ENCODE peak calls at places on chromosomes 1 and 21, in ten cellular contexts. Q is stomach, L is prostate gland, T is GM23338, S is HCT116, A is sigmoid colon, H is SK-N-SH, U is K562, Z is breast epithelium, P is HepG2. F is an unnamed sample. For H3K4me1, the result is how much of the 10 kb centered on the place peaks cover.

GRCh38 chr1:224565186-224565585 is 50.9 kb upstream of the CNIH3 start:
- DNase-seq in T (no peak), L (no peak), Q (no peak), U (no peak), H (no peak), Z (no peak), P (peak), A (no peak), S (peak), F (no peak)

GRCh38 chr1:199403421-199404116 is 623.9 kb upstream of the NR5A2 start:
- DNase-seq in H (no peak), P (no peak), S (no peak), T (peak), Z (no peak), U (no peak), Q (no peak), L (no peak), A (no peak), F (no peak)

GRCh38 chr1:160639652-160640051 is 7.2 kb downstream of the SLAMF1 start:
- DNase-seq in H (no peak), Z (no peak), L (no peak), U (no peak), P (no peak), S (no peak), A (no peak), T (no peak), Q (peak), F (peak)

GRCh38 chr1:2303781-2304180 is 75.7 kb downstream of the SKI start:
- DNase-seq in L (no peak), P (no peak), S (no peak), H (no peak), U (no peak), T (no peak), Z (no peak), A (no peak), Q (no peak), F (no peak)

GRCh38 chr1:31648190-31648589 is 3.5 kb upstream of the PEF1 start:
- DNase-seq in A (no peak), P (peak), H (no peak), Q (no peak), U (no peak), S (no peak), T (no peak), L (no peak), Z (no peak), F (no peak)

GRCh38 chr1:175984057-175984812 is 222.9 kb downstream of the COP1 start:
- DNase-seq in H (no peak), Q (no peak), A (no peak), U (no peak), P (no peak), T (no peak), L (no peak), S (no peak), Z (no peak), F (no peak)

GRCh38 chr1:47656719-47657685 is 219.2 kb downstream of the FOXD2 start:
- DNase-seq in Z (no peak), H (no peak), S (no peak), T (no peak), P (no peak), Q (peak), L (no peak), U (no peak), A (peak), F (no peak)

GRCh38 chr1:164440222-164440621 is 118.8 kb upstream of the PBX1 start:
- DNase-seq in T (peak), H (peak), S (no peak), L (no peak), A (peak), U (no peak), Q (no peak), P (no peak), Z (no peak), F (no peak)

GRCh38 chr1:176073524-176074157 is 133.4 kb downstream of the COP1 start:
- DNase-seq in Q (no peak), L (peak), Z (no peak), P (peak), A (no peak), H (peak), U (peak), S (peak), T (peak), F (no peak)

GRCh38 chr1:234632225-234632624 is 22.2 kb upstream of the IRF2BP2 start:
- DNase-seq in Z (no peak), Q (no peak), P (no peak), U (no peak), T (no peak), S (no peak), H (no peak), L (no peak), A (no peak), F (no peak)

GRCh38 chr1:12159826-12160225 is 7.0 kb upstream of the TNFRSF1B start:
- DNase-seq in U (no peak), Z (no peak), Q (no peak), T (no peak), A (no peak), P (no peak), S (peak), H (no peak), L (no peak), F (no peak)

GRCh38 chr1:227938911-227939790 is 8.6 kb downstream of the WNT9A start:
- DNase-seq in U (no peak), T (no peak), H (no peak), Z (peak), Q (peak), S (no peak), P (no peak), A (peak), L (no peak), F (peak)

GRCh38 chr1:147167361-147167760 is 4.9 kb downstream of the PRKAB2 start:
- DNase-seq in L (no peak), Z (no peak), T (no peak), H (no peak), U (no peak), P (peak), A (no peak), S (peak), Q (no peak), F (no peak)

GRCh38 chr1:229874609-229875008 is 192.4 kb upstream of the GALNT2 start:
- DNase-seq in A (no peak), U (no peak), Z (no peak), L (no peak), P (no peak), H (no peak), S (no peak), T (no peak), Q (no peak), F (no peak)

GRCh38 chr1:2314803-2315710 is 76.3 kb downstream of the MORN1 start:
- DNase-seq in U (peak), T (peak), H (peak), S (no peak), L (no peak), A (peak), Z (no peak), Q (peak), P (peak), F (peak)

GRCh38 chr1:224727851-224728250 is 111.7 kb downstream of the CNIH3 start:
- DNase-seq in L (no peak), A (no peak), P (no peak), H (no peak), U (no peak), S (no peak), Z (no peak), Q (no peak), T (no peak), F (no peak)

GRCh38 chr1:30600706-30601105 is 122.7 kb downstream of the MATN1 start:
- DNase-seq in S (no peak), U (no peak), P (no peak), Q (no peak), L (no peak), A (no peak), T (no peak), H (no peak), Z (no peak), F (no peak)

GRCh38 chr1:28193701-28194161 is 17.2 kb upstream of the PTAFR start:
- DNase-seq in L (no peak), U (no peak), T (peak), P (peak), Z (no peak), S (no peak), Q (no peak), A (no peak), H (no peak), F (no peak)

GRCh38 chr1:180881806-180882509 is 30.7 kb upstream of the KIAA1614 start:
- DNase-seq in T (peak), L (no peak), U (peak), Q (no peak), Z (no peak), A (no peak), S (peak), H (peak), P (peak), F (no peak)

GRCh38 chr1:212962509-212962908 is 12.2 kb downstream of the VASH2 start:
- DNase-seq in L (no peak), Z (no peak), T (no peak), S (no peak), Q (no peak), U (no peak), P (no peak), H (no peak), A (no peak), F (no peak)

GRCh38 chr1:62905309-62905708 is 121.4 kb downstream of the ATG4C start:
- DNase-seq in T (no peak), P (no peak), A (no peak), S (no peak), H (no peak), Z (no peak), Q (no peak), U (no peak), L (no peak), F (no peak)

GRCh38 chr1:74010206-74010605 is 187.8 kb downstream of the LRRIQ3 start:
- DNase-seq in T (peak), U (no peak), Z (no peak), A (no peak), L (no peak), P (peak), H (no peak), S (no peak), Q (no peak), F (no peak)

GRCh38 chr21:33247596-33247995 is 17.9 kb downstream of the IFNAR2 start:
- DNase-seq in Q (no peak), L (no peak), H (no peak), S (no peak), A (no peak), Z (no peak), U (no peak), P (no peak), T (no peak), F (no peak)

GRCh38 chr1:30955448-30956015 is 47.0 kb upstream of the SDC3 start:
- DNase-seq in T (no peak), S (no peak), P (no peak), Q (no peak), A (no peak), L (no peak), U (no peak), H (no peak), Z (no peak), F (no peak)

GRCh38 chr1:77447669-77448068 is 165.8 kb downstream of the AK5 start:
- DNase-seq in Z (no peak), A (no peak), P (peak), T (no peak), L (no peak), Q (no peak), U (no peak), H (no peak), S (no peak), F (no peak)

GRCh38 chr1:185396126-185396525 is 79.1 kb upstream of the IVNS1ABP start:
- DNase-seq in U (no peak), Q (no peak), T (no peak), L (no peak), Z (no peak), S (no peak), H (no peak), P (no peak), A (no peak), F (no peak)

GRCh38 chr1:20462397-20462796 is 23.6 kb downstream of the CAMK2N1 start:
- DNase-seq in A (no peak), H (no peak), Q (no peak), Z (no peak), T (no peak), U (no peak), L (no peak), P (no peak), S (no peak), F (no peak)

GRCh38 chr1:145962157-145963102 is 1.9 kb downstream of the ANKRD34A start:
- DNase-seq in P (no peak), Z (no peak), Q (no peak), H (peak), A (peak), S (no peak), U (peak), T (peak), L (peak), F (peak)

GRCh38 chr1:116775116-116775752 is 21.0 kb downstream of the CD2 start:
- DNase-seq in Q (no peak), A (no peak), P (no peak), H (no peak), S (no peak), U (no peak), T (no peak), Z (no peak), L (no peak), F (no peak)

GRCh38 chr21:40829308-40829707 is 17.6 kb downstream of the DSCAM start:
- DNase-seq in H (no peak), P (no peak), Q (no peak), S (no peak), T (no peak), Z (no peak), U (no peak), A (no peak), L (no peak), F (no peak)

GRCh38 chr1:159054427-159054826 is 22.1 kb downstream of the AIM2 start:
- DNase-seq in Z (no peak), A (no peak), U (no peak), S (no peak), Q (no peak), P (no peak), H (no peak), L (no peak), T (no peak), F (no peak)

GRCh38 chr1:19312782-19313635 is 883 bp downstream of the SLC66A1 start:
- DNase-seq in H (no peak), Z (no peak), Q (no peak), L (no peak), S (no peak), P (no peak), T (no peak), A (peak), U (no peak), F (no peak)

GRCh38 chr1:201944002-201944401 is 2.3 kb downstream of the LMOD1 start:
- DNase-seq in Q (no peak), U (no peak), P (no peak), L (no peak), H (no peak), A (no peak), T (no peak), Z (no peak), S (no peak), F (no peak)

GRCh38 chr1:201942129-201942495 is 4.2 kb downstream of the LMOD1 start:
- DNase-seq in A (no peak), S (no peak), U (no peak), Q (no peak), T (no peak), P (no peak), Z (no peak), L (no peak), H (no peak), F (no peak)

GRCh38 chr1:201939271-201939973 is 6.9 kb downstream of the LMOD1 start:
- DNase-seq in Q (no peak), T (no peak), Z (no peak), L (no peak), A (no peak), H (no peak), S (no peak), U (peak), P (no peak), F (no peak)

GRCh38 chr1:201938440-201939005 is 7.8 kb downstream of the LMOD1 start:
- DNase-seq in L (no peak), U (no peak), A (no peak), T (no peak), Q (no peak), P (no peak), H (no peak), Z (no peak), S (no peak), F (no peak)

GRCh38 chr1:201941420-201942128 is 4.8 kb downstream of the LMOD1 start:
- DNase-seq in U (peak), Q (no peak), L (no peak), P (peak), S (no peak), H (no peak), Z (no peak), T (peak), A (no peak), F (no peak)
- H3K4me3 ChIP-seq in U (peak), Q (peak), L (no peak), P (peak), S (no peak), H (no peak), Z (peak), T (peak), A (peak), F (peak)

GRCh38 chr1:8182034-8182761 is 135.7 kb upstream of the SLC45A1 start:
- DNase-seq in U (no peak), A (no peak), S (peak), T (no peak), Q (peak), H (no peak), Z (no peak), P (peak), L (peak), F (peak)
- TF ChIP-seq POLR2AphosphoS5 in U (no peak), A (no peak), S (peak), T (no peak), Q (no peak), H (no peak), Z (no peak), P (no peak), L (peak), F (no peak)

DNA sequence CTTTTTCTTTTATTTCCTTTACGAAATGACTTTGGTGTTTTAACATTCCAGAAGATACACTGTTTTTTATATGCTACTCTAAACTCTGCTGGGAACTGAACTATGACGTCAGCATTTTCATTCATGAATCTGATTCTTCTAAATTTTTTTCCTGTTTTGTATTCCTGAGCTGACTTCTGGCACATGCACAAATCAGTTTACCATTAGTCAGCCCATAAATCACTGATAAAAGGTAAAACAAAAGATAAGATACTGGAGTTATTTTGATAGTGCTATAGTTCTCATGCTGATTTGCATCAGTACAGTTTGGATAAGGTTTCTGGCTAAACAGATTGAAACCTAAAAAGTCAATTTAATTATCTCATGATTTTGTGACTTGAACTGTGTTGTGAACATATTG is 10.4 kb downstream of the CAMTA1 start:
- DNase-seq in P (no peak), L (no peak), S (no peak), Q (no peak), H (no peak), T (no peak), A (no peak), U (no peak), Z (no peak), F (no peak)
- H3K4me1 ChIP-seq in P (under half), L (under half), S (under half), Q (half or more), H (under half), T (under half), A (under half), U (under half), Z (under half), F (under half)

GRCh38 chr1:220891221-220892085 is 12.2 kb downstream of the HLX start:
- DNase-seq in L (no peak), S (no peak), A (no peak), T (peak), H (no peak), U (no peak), Q (no peak), Z (no peak), P (no peak), F (no peak)
- H3K4me3 ChIP-seq in L (no peak), S (no peak), A (no peak), T (peak), H (no peak), U (no peak), Q (no peak), Z (no peak), P (no peak), F (no peak)

GRCh38 chr21:37582613-37583012 is 216.0 kb downstream of the DYRK1A start:
- DNase-seq in L (peak), T (peak), A (no peak), P (peak), H (peak), U (peak), Q (no peak), Z (no peak), S (peak), F (no peak)

GRCh38 chr21:37575536-37576083 is 209.0 kb downstream of the DYRK1A start:
- DNase-seq in S (no peak), A (peak), Z (no peak), H (no peak), T (no peak), U (no peak), L (no peak), Q (no peak), P (no peak), F (no peak)

GRCh38 chr21:37578471-37579126 is 212.0 kb downstream of the DYRK1A start:
- DNase-seq in H (no peak), A (no peak), L (no peak), P (no peak), T (no peak), S (no peak), U (no peak), Q (no peak), Z (no peak), F (no peak)

GRCh38 chr21:37579356-37579755 is 212.8 kb downstream of the DYRK1A start:
- DNase-seq in Z (no peak), S (no peak), A (no peak), L (no peak), Q (no peak), T (no peak), P (no peak), H (no peak), U (no peak), F (no peak)

GRCh38 chr21:37580690-37581089 is 214.1 kb downstream of the DYRK1A start:
- DNase-seq in L (no peak), S (no peak), Z (no peak), H (no peak), P (no peak), Q (no peak), T (no peak), A (no peak), U (no peak), F (no peak)
- TF ChIP-seq POLR2AphosphoS5 in L (no peak), S (no peak), Z (no peak), H (no peak), P (no peak), Q (no peak), T (no peak), A (no peak), U (no peak), F (no peak)

GRCh38 chr21:41843584-41843983 is 35.6 kb downstream of the PRDM15 start:
- DNase-seq in H (no peak), Q (no peak), Z (no peak), P (no peak), U (no peak), S (no peak), A (peak), T (no peak), L (no peak), F (no peak)

GRCh38 chr21:41839387-41840000 is 39.6 kb downstream of the PRDM15 start:
- DNase-seq in Z (no peak), H (no peak), Q (no peak), U (no peak), A (peak), L (no peak), T (no peak), S (no peak), P (no peak), F (no peak)

GRCh38 chr21:41836166-41837015 is 42.8 kb downstream of the PRDM15 start:
- DNase-seq in H (no peak), Q (no peak), Z (no peak), L (no peak), S (no peak), U (no peak), P (no peak), T (no peak), A (no peak), F (no peak)

GRCh38 chr21:41837756-41838297 is 41.3 kb downstream of the PRDM15 start:
- DNase-seq in Z (no peak), L (no peak), T (no peak), S (no peak), H (no peak), U (no peak), P (no peak), A (no peak), Q (no peak), F (no peak)

GRCh38 chr21:41840880-41841279 is 38.3 kb downstream of the PRDM15 start:
- DNase-seq in T (no peak), Q (no peak), H (no peak), A (no peak), U (no peak), S (no peak), P (no peak), Z (no peak), L (no peak), F (no peak)
- H3K4me1 ChIP-seq in T (under half), Q (under half), H (under half), A (under half), U (under half), S (under half), P (under half), Z (under half), L (under half), F (under half)

GRCh38 chr1:36586146-36586545 is 103.4 kb upstream of the CSF3R start:
- DNase-seq in Z (no peak), U (peak), P (no peak), Q (no peak), L (no peak), H (no peak), T (no peak), A (no peak), S (no peak), F (no peak)

GRCh38 chr1:36589006-36589405 is 106.3 kb upstream of the CSF3R start:
- DNase-seq in A (no peak), Q (no peak), H (no peak), T (no peak), U (no peak), Z (no peak), L (no peak), P (no peak), S (no peak), F (no peak)

GRCh38 chr1:36595921-36596320 is 113.2 kb upstream of the CSF3R start:
- DNase-seq in P (no peak), T (no peak), S (no peak), U (no peak), A (no peak), Q (no peak), Z (no peak), L (no peak), H (no peak), F (no peak)

GRCh38 chr1:36594041-36594440 is 111.3 kb upstream of the CSF3R start:
- DNase-seq in Z (no peak), T (no peak), L (no peak), A (no peak), S (no peak), Q (no peak), H (no peak), P (no peak), U (no peak), F (no peak)

GRCh38 chr1:36591278-36591677 is 108.6 kb upstream of the CSF3R start:
- DNase-seq in S (no peak), P (no peak), A (no peak), L (no peak), H (no peak), Q (no peak), U (peak), Z (no peak), T (peak), F (no peak)
- H3K4me3 ChIP-seq in S (no peak), P (no peak), A (no peak), L (no peak), H (no peak), Q (no peak), U (no peak), Z (no peak), T (peak), F (no peak)

F was measured in transverse colon.